ENCODE peak calls at places on chromosomes 3 and 15, in nine cellular contexts. One of them, this sample, is unnamed.

GRCh38 chr3:184237772-184238171 is 8.4 kb downstream of the VWA5B2 start:
- DNase-seq in sigmoid colon: no peak
- DNase-seq in kidney epithelial cell: no peak
- DNase-seq in astrocyte of the cerebellum: no peak
- DNase-seq in right lobe of liver: no peak
- DNase-seq in GM23338: no peak
- DNase-seq in transverse colon: no peak
- DNase-seq in cardiac fibroblast: no peak
- DNase-seq in BJ: no peak
- DNase-seq in this sample: no peak

GRCh38 chr3:188721990-188722389 is 449.8 kb upstream of the TPRG1 start:
- DNase-seq in transverse colon: no peak
- DNase-seq in kidney epithelial cell: no peak
- DNase-seq in BJ: no peak
- DNase-seq in astrocyte of the cerebellum: no peak
- DNase-seq in right lobe of liver: no peak
- DNase-seq in GM23338: no peak
- DNase-seq in sigmoid colon: no peak
- DNase-seq in cardiac fibroblast: no peak
- DNase-seq in this sample: no peak

GRCh38 chr3:48536787-48537186 is 19.8 kb downstream of the PFKFB4 start:
- DNase-seq in sigmoid colon: no peak
- DNase-seq in BJ: no peak
- DNase-seq in kidney epithelial cell: no peak
- DNase-seq in transverse colon: no peak
- DNase-seq in astrocyte of the cerebellum: no peak
- DNase-seq in GM23338: no peak
- DNase-seq in cardiac fibroblast: no peak
- DNase-seq in right lobe of liver: no peak
- DNase-seq in this sample: no peak

GRCh38 chr3:177089120-177089519 is 108.2 kb downstream of the TBL1XR1 start:
- DNase-seq in transverse colon: no peak
- DNase-seq in astrocyte of the cerebellum: no peak
- DNase-seq in kidney epithelial cell: no peak
- DNase-seq in GM23338: peak
- DNase-seq in BJ: no peak
- DNase-seq in right lobe of liver: no peak
- DNase-seq in sigmoid colon: no peak
- DNase-seq in cardiac fibroblast: no peak
- DNase-seq in this sample: no peak

GRCh38 chr15:40240619-40241304 is 1.9 kb downstream of the PAK6 start:
- DNase-seq in astrocyte of the cerebellum: no peak
- DNase-seq in kidney epithelial cell: no peak
- DNase-seq in BJ: no peak
- DNase-seq in cardiac fibroblast: no peak
- DNase-seq in sigmoid colon: peak
- DNase-seq in transverse colon: no peak
- DNase-seq in right lobe of liver: no peak
- DNase-seq in GM23338: no peak
- DNase-seq in this sample: no peak

GRCh38 chr3:111081008-111081545 is 9.5 kb downstream of the NECTIN3 start:
- DNase-seq in kidney epithelial cell: no peak
- DNase-seq in astrocyte of the cerebellum: no peak
- DNase-seq in cardiac fibroblast: peak
- DNase-seq in transverse colon: no peak
- DNase-seq in GM23338: no peak
- DNase-seq in right lobe of liver: no peak
- DNase-seq in sigmoid colon: no peak
- DNase-seq in BJ: peak
- DNase-seq in this sample: no peak

GRCh38 chr15:69390575-69390974 is 23.6 kb upstream of the KIF23 start:
- DNase-seq in transverse colon: no peak
- DNase-seq in right lobe of liver: no peak
- DNase-seq in kidney epithelial cell: peak
- DNase-seq in astrocyte of the cerebellum: no peak
- DNase-seq in cardiac fibroblast: peak
- DNase-seq in BJ: peak
- DNase-seq in sigmoid colon: peak
- DNase-seq in GM23338: no peak
- DNase-seq in this sample: no peak

GRCh38 chr15:40161693-40162401 is 978 bp downstream of the BUB1B start:
- DNase-seq in cardiac fibroblast: peak
- DNase-seq in sigmoid colon: no peak
- DNase-seq in BJ: no peak
- DNase-seq in GM23338: peak
- DNase-seq in kidney epithelial cell: no peak
- DNase-seq in transverse colon: no peak
- DNase-seq in astrocyte of the cerebellum: no peak
- DNase-seq in right lobe of liver: no peak
- DNase-seq in this sample: no peak

GRCh38 chr3:11610700-11611099 is 33.0 kb downstream of the VGLL4 start:
- DNase-seq in GM23338: no peak
- DNase-seq in astrocyte of the cerebellum: no peak
- DNase-seq in kidney epithelial cell: no peak
- DNase-seq in BJ: no peak
- DNase-seq in sigmoid colon: no peak
- DNase-seq in transverse colon: no peak
- DNase-seq in right lobe of liver: no peak
- DNase-seq in cardiac fibroblast: no peak
- DNase-seq in this sample: no peak

GRCh38 chr15:48619446-48619845 is 26.1 kb downstream of the FBN1 start:
- DNase-seq in kidney epithelial cell: no peak
- DNase-seq in BJ: no peak
- DNase-seq in cardiac fibroblast: no peak
- DNase-seq in astrocyte of the cerebellum: no peak
- DNase-seq in right lobe of liver: no peak
- DNase-seq in GM23338: no peak
- DNase-seq in transverse colon: no peak
- DNase-seq in sigmoid colon: no peak
- DNase-seq in this sample: no peak

GRCh38 chr15:31331389-31331788 is 4.8 kb downstream of the KLF13 start:
- DNase-seq in transverse colon: no peak
- DNase-seq in cardiac fibroblast: no peak
- DNase-seq in BJ: no peak
- DNase-seq in sigmoid colon: no peak
- DNase-seq in astrocyte of the cerebellum: no peak
- DNase-seq in right lobe of liver: no peak
- DNase-seq in kidney epithelial cell: no peak
- DNase-seq in GM23338: no peak
- DNase-seq in this sample: no peak

GRCh38 chr3:148643389-148643840 is 54.3 kb upstream of the AGTR1 start:
- DNase-seq in GM23338: peak
- DNase-seq in BJ: peak
- DNase-seq in kidney epithelial cell: no peak
- DNase-seq in transverse colon: no peak
- DNase-seq in sigmoid colon: no peak
- DNase-seq in astrocyte of the cerebellum: peak
- DNase-seq in cardiac fibroblast: peak
- DNase-seq in right lobe of liver: no peak
- DNase-seq in this sample: no peak

GRCh38 chr15:77224352-77224751 is 153.4 kb upstream of the TSPAN3 start:
- DNase-seq in GM23338: no peak
- DNase-seq in astrocyte of the cerebellum: no peak
- DNase-seq in cardiac fibroblast: no peak
- DNase-seq in BJ: no peak
- DNase-seq in transverse colon: no peak
- DNase-seq in right lobe of liver: no peak
- DNase-seq in kidney epithelial cell: no peak
- DNase-seq in sigmoid colon: no peak
- DNase-seq in this sample: no peak

GRCh38 chr15:74174966-74175270 is 1.4 kb downstream of the ISLR start:
- DNase-seq in BJ: no peak
- DNase-seq in sigmoid colon: no peak
- DNase-seq in right lobe of liver: no peak
- DNase-seq in cardiac fibroblast: no peak
- DNase-seq in astrocyte of the cerebellum: no peak
- DNase-seq in kidney epithelial cell: no peak
- DNase-seq in GM23338: no peak
- DNase-seq in transverse colon: no peak
- DNase-seq in this sample: no peak

GRCh38 chr15:51334011-51334426 is 4.4 kb downstream of the CYP19A1 start:
- DNase-seq in sigmoid colon: no peak
- DNase-seq in cardiac fibroblast: peak
- DNase-seq in right lobe of liver: no peak
- DNase-seq in kidney epithelial cell: no peak
- DNase-seq in BJ: no peak
- DNase-seq in GM23338: no peak
- DNase-seq in astrocyte of the cerebellum: no peak
- DNase-seq in transverse colon: no peak
- DNase-seq in this sample: no peak

GRCh38 chr3:144294659-144295538 is 323.3 kb downstream of the DIPK2A start:
- DNase-seq in GM23338: no peak
- DNase-seq in sigmoid colon: no peak
- DNase-seq in BJ: no peak
- DNase-seq in astrocyte of the cerebellum: no peak
- DNase-seq in right lobe of liver: no peak
- DNase-seq in cardiac fibroblast: no peak
- DNase-seq in kidney epithelial cell: no peak
- DNase-seq in transverse colon: no peak
- DNase-seq in this sample: no peak

GRCh38 chr3:139103484-139103883 is 58.8 kb upstream of the PRR23C start:
- DNase-seq in astrocyte of the cerebellum: no peak
- DNase-seq in cardiac fibroblast: no peak
- DNase-seq in right lobe of liver: no peak
- DNase-seq in transverse colon: no peak
- DNase-seq in BJ: no peak
- DNase-seq in sigmoid colon: no peak
- DNase-seq in GM23338: no peak
- DNase-seq in kidney epithelial cell: no peak
- DNase-seq in this sample: no peak

GRCh38 chr3:42507252-42507651 is 4.8 kb downstream of the VIPR1 start:
- DNase-seq in sigmoid colon: peak
- DNase-seq in kidney epithelial cell: no peak
- DNase-seq in astrocyte of the cerebellum: no peak
- DNase-seq in cardiac fibroblast: no peak
- DNase-seq in GM23338: no peak
- DNase-seq in BJ: no peak
- DNase-seq in transverse colon: peak
- DNase-seq in right lobe of liver: peak
- DNase-seq in this sample: no peak

GRCh38 chr15:79970921-79971434 is at the start of gene BCL2A1:
- DNase-seq in BJ: peak
- DNase-seq in GM23338: no peak
- DNase-seq in right lobe of liver: peak
- DNase-seq in kidney epithelial cell: peak
- DNase-seq in transverse colon: peak
- DNase-seq in astrocyte of the cerebellum: peak
- DNase-seq in sigmoid colon: no peak
- DNase-seq in cardiac fibroblast: peak
- DNase-seq in this sample: peak
- H3K4me3 ChIP-seq in BJ: no peak
- H3K4me3 ChIP-seq in GM23338: no peak
- H3K4me3 ChIP-seq in right lobe of liver: peak
- H3K4me3 ChIP-seq in kidney epithelial cell: no peak
- H3K4me3 ChIP-seq in transverse colon: no peak
- H3K4me3 ChIP-seq in astrocyte of the cerebellum: no peak
- H3K4me3 ChIP-seq in sigmoid colon: no peak
- H3K4me3 ChIP-seq in cardiac fibroblast: no peak
- H3K4me3 ChIP-seq in this sample: peak

DNA sequence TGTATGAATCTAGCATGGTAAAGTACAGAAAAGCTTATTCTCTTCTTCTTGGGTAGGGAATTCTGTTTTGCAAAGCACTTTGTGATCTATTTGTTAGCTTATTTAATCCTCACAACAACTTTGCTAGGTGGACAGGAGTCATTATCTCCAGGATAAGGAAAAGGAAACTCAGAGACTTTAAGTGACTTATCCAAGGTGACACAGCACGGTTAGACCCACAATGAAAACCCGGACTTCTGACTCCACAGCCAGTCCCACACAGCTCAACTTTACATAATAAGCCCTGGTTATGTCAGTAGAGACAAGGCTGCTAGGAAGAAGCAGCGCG is 384 bp upstream of the NDUFB4 start:
- DNase-seq in right lobe of liver: no peak
- DNase-seq in kidney epithelial cell: no peak
- DNase-seq in transverse colon: no peak
- DNase-seq in astrocyte of the cerebellum: no peak
- DNase-seq in BJ: no peak
- DNase-seq in sigmoid colon: no peak
- DNase-seq in GM23338: no peak
- DNase-seq in cardiac fibroblast: no peak
- DNase-seq in this sample: no peak
- H3K4me3 ChIP-seq in right lobe of liver: peak
- H3K4me3 ChIP-seq in kidney epithelial cell: peak
- H3K4me3 ChIP-seq in transverse colon: peak
- H3K4me3 ChIP-seq in astrocyte of the cerebellum: peak
- H3K4me3 ChIP-seq in BJ: peak
- H3K4me3 ChIP-seq in sigmoid colon: peak
- H3K4me3 ChIP-seq in GM23338: peak
- H3K4me3 ChIP-seq in cardiac fibroblast: peak
- H3K4me3 ChIP-seq in this sample: peak

GRCh38 chr15:72970965-72971746 is 81.1 kb upstream of the NEO1 start:
- DNase-seq in cardiac fibroblast: peak
- DNase-seq in right lobe of liver: no peak
- DNase-seq in transverse colon: no peak
- DNase-seq in sigmoid colon: no peak
- DNase-seq in BJ: no peak
- DNase-seq in GM23338: no peak
- DNase-seq in astrocyte of the cerebellum: no peak
- DNase-seq in kidney epithelial cell: no peak
- DNase-seq in this sample: no peak
- H3K4me3 ChIP-seq in cardiac fibroblast: peak
- H3K4me3 ChIP-seq in right lobe of liver: no peak
- H3K4me3 ChIP-seq in transverse colon: no peak
- H3K4me3 ChIP-seq in sigmoid colon: peak
- H3K4me3 ChIP-seq in BJ: no peak
- H3K4me3 ChIP-seq in GM23338: no peak
- H3K4me3 ChIP-seq in astrocyte of the cerebellum: no peak
- H3K4me3 ChIP-seq in kidney epithelial cell: peak
- H3K4me3 ChIP-seq in this sample: no peak

GRCh38 chr15:28914483-28915023 is 28.8 kb downstream of the APBA2 start:
- DNase-seq in BJ: no peak
- DNase-seq in transverse colon: no peak
- DNase-seq in cardiac fibroblast: no peak
- DNase-seq in astrocyte of the cerebellum: no peak
- DNase-seq in GM23338: no peak
- DNase-seq in sigmoid colon: peak
- DNase-seq in kidney epithelial cell: no peak
- DNase-seq in right lobe of liver: no peak
- DNase-seq in this sample: no peak

GRCh38 chr15:28913171-28913765 is 27.5 kb downstream of the APBA2 start:
- DNase-seq in transverse colon: no peak
- DNase-seq in GM23338: peak
- DNase-seq in right lobe of liver: peak
- DNase-seq in cardiac fibroblast: no peak
- DNase-seq in BJ: no peak
- DNase-seq in sigmoid colon: peak
- DNase-seq in kidney epithelial cell: no peak
- DNase-seq in astrocyte of the cerebellum: no peak
- DNase-seq in this sample: no peak

GRCh38 chr15:28914046-28914445 is 28.3 kb downstream of the APBA2 start:
- DNase-seq in cardiac fibroblast: no peak
- DNase-seq in kidney epithelial cell: no peak
- DNase-seq in BJ: no peak
- DNase-seq in sigmoid colon: no peak
- DNase-seq in right lobe of liver: no peak
- DNase-seq in astrocyte of the cerebellum: no peak
- DNase-seq in GM23338: no peak
- DNase-seq in transverse colon: no peak
- DNase-seq in this sample: no peak

GRCh38 chr15:28915935-28916334 is 30.2 kb downstream of the APBA2 start:
- DNase-seq in right lobe of liver: no peak
- DNase-seq in kidney epithelial cell: no peak
- DNase-seq in BJ: no peak
- DNase-seq in astrocyte of the cerebellum: no peak
- DNase-seq in GM23338: no peak
- DNase-seq in sigmoid colon: peak
- DNase-seq in transverse colon: no peak
- DNase-seq in cardiac fibroblast: no peak
- DNase-seq in this sample: no peak

GRCh38 chr15:28915041-28915810 is 29.5 kb downstream of the APBA2 start:
- DNase-seq in kidney epithelial cell: no peak
- DNase-seq in sigmoid colon: peak
- DNase-seq in right lobe of liver: no peak
- DNase-seq in BJ: no peak
- DNase-seq in astrocyte of the cerebellum: no peak
- DNase-seq in cardiac fibroblast: no peak
- DNase-seq in transverse colon: no peak
- DNase-seq in GM23338: no peak
- DNase-seq in this sample: no peak
- H3K4me3 ChIP-seq in kidney epithelial cell: no peak
- H3K4me3 ChIP-seq in sigmoid colon: no peak
- H3K4me3 ChIP-seq in right lobe of liver: no peak
- H3K4me3 ChIP-seq in BJ: no peak
- H3K4me3 ChIP-seq in astrocyte of the cerebellum: no peak
- H3K4me3 ChIP-seq in cardiac fibroblast: no peak
- H3K4me3 ChIP-seq in transverse colon: no peak
- H3K4me3 ChIP-seq in GM23338: no peak
- H3K4me3 ChIP-seq in this sample: no peak

This sample was measured in CD8-positive, alpha-beta memory T cell.